ENCODE peak calls at places on chromosomes 7 and 10, in five cellular contexts. F is prostate gland, Y is heart left ventricle, C is endothelial cell of umbilical vein, T is transverse colon. L is an unnamed sample.

GRCh38 chr7:156524737-156525597 is 115.6 kb upstream of the RNF32 start:
- DNase-seq in F (no peak), T (no peak), C (no peak), Y (no peak), L (no peak)

GRCh38 chr10:132499367-132499685 is 38.3 kb upstream of the INPP5A start:
- DNase-seq in Y (peak; percentile 29), T (no peak), F (no peak), C (no peak), L (no peak)

GRCh38 chr10:133292919-133293809 is 15.5 kb downstream of the TUBGCP2 start:
- DNase-seq in C (peak; percentile 63), T (no peak), F (no peak), Y (peak; percentile 58), L (no peak)

GRCh38 chr10:78566216-78567135 is 502.3 kb upstream of the ZMIZ1 start:
- DNase-seq in F (no peak), Y (no peak), C (no peak), T (no peak), L (no peak)

GRCh38 chr10:58209669-58210068 is 58.0 kb downstream of the IPMK start:
- DNase-seq in C (no peak), T (no peak), F (no peak), Y (peak; percentile 61), L (no peak)

GRCh38 chr7:46549892-46550639 is 629.0 kb upstream of the IGFBP3 start:
- DNase-seq in F (no peak), Y (no peak), C (no peak), T (no peak), L (no peak)

GRCh38 chr10:109887272-109887671 is 36.0 kb downstream of the XPNPEP1 start:
- DNase-seq in Y (no peak), F (no peak), T (no peak), C (no peak), L (no peak)

GRCh38 chr7:150972094-150972493 is 6.0 kb downstream of the KCNH2 start:
- DNase-seq in F (no peak), T (peak; percentile 69), C (no peak), Y (peak; percentile 88), L (peak; percentile 86)

GRCh38 chr7:129222064-129222463 is 2.8 kb upstream of the AHCYL2 start:
- DNase-seq in F (no peak), T (no peak), Y (no peak), C (peak; percentile 44), L (no peak)

GRCh38 chr7:129225931-129226572 is 1.2 kb downstream of the AHCYL2 start:
- DNase-seq in Y (no peak), T (no peak), F (no peak), C (no peak), L (no peak)

GRCh38 chr7:129225206-129225930 is 538 bp downstream of the AHCYL2 start:
- DNase-seq in F (peak; percentile 35), C (peak; percentile 72), T (peak; percentile 59), Y (peak; percentile 74), L (peak; percentile 56)

GRCh38 chr7:129227646-129228578 is 3.1 kb downstream of the AHCYL2 start:
- DNase-seq in F (no peak), C (no peak), T (no peak), Y (no peak), L (peak; percentile 2)

DNA sequence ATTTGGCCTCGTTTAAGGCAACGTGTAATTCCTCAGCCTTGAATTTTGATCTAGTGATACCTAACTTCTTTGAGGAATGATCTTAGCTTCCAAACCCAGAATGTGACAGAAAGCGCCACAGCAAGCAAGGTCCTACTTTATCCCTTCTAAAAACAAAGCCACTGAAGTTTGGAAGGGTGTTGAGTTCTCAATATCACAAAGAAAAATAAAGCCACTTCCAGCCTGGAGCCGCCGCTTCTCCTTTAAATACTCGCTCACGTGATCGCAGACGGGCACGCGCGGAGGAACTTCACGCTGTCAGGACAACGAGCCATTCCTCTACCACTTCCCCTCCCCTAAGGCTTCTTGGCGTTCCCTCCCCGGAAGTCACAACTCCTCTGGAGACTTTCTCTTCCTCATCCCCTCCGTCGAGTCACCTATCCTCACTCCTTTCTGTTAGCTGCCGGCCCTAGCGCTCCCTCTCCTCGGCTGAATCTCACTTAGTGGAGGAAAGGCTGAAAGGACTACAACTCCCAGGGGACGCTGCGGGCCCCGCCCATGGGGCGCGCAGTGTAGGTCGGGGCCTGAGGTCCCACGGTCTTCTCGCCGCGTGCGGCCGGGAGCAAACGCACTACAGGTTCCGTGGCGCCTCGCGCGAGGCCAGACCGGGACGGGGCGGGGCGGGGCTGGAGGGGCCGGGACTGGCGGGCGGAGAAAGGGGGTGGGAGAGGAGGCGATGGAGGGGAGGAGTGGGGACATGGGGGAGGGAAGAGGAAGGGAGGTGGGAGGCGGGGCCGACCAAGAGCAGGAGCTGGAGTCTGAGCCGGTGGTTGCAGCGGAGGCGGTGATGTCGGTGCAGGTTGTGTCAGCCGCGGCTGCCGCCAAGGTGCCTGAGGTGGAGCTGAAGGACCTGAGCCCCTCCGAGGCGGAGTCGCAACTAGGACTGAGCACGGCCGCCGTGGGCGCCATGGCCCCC is at the start of gene AHCYL2:
- DNase-seq in Y (peak; percentile 99), F (peak; percentile 98), C (peak; percentile 98), T (peak; percentile 99), L (peak; percentile 98)
- TF ChIP-seq POLR2A in Y (no peak), F (peak; percentile 84), C (no peak), T (peak; percentile 50), L (no peak)

GRCh38 chr10:118992496-118992895 is 37.0 kb upstream of the NANOS1 start:
- DNase-seq in T (no peak), Y (no peak), C (no peak), F (no peak), L (no peak)
- H3K27me3 ChIP-seq in T (no peaks in the 10 kb centered on the region), Y (no peaks in the 10 kb centered on the region), C (no peaks in the 10 kb centered on the region), F (no peaks in the 10 kb centered on the region), L (no peaks in the 10 kb centered on the region)

GRCh38 chr7:44698046-44698580 is 50.5 kb upstream of the ZMIZ2 start:
- DNase-seq in F (no peak), T (no peak), C (no peak), Y (no peak), L (no peak)

GRCh38 chr7:44697136-44698045 is 51.3 kb upstream of the ZMIZ2 start:
- DNase-seq in T (no peak), C (no peak), F (no peak), Y (no peak), L (no peak)

GRCh38 chr7:44695756-44696155 is 52.9 kb upstream of the ZMIZ2 start:
- DNase-seq in Y (no peak), C (no peak), F (no peak), T (no peak), L (no peak)

GRCh38 chr7:44694766-44695165 is 53.9 kb upstream of the ZMIZ2 start:
- DNase-seq in T (no peak), F (no peak), C (no peak), Y (no peak), L (no peak)

GRCh38 chr7:44696728-44697127 is 51.9 kb upstream of the ZMIZ2 start:
- DNase-seq in F (no peak), C (no peak), Y (no peak), T (no peak), L (no peak)
- H3K36me3 ChIP-seq in F (peaks cover 28% of the 10 kb centered on the region), C (peaks cover 46% of the 10 kb centered on the region), Y (peaks cover 56% of the 10 kb centered on the region), T (peaks cover 80% of the 10 kb centered on the region), L (no peaks in the 10 kb centered on the region)

GRCh38 chr7:128767475-128768110 is 8.0 kb downstream of the OPN1SW start:
- DNase-seq in Y (no peak), F (no peak), C (no peak), T (no peak), L (no peak)

GRCh38 chr7:128774029-128774689 is 1.4 kb downstream of the OPN1SW start:
- DNase-seq in C (no peak), Y (no peak), T (no peak), F (no peak), L (no peak)

GRCh38 chr7:128774921-128775320 is 673 bp downstream of the OPN1SW start:
- DNase-seq in C (no peak), F (no peak), T (no peak), Y (no peak), L (no peak)

GRCh38 chr7:128773604-128774003 is 2.0 kb downstream of the OPN1SW start:
- DNase-seq in F (no peak), C (no peak), Y (no peak), T (no peak), L (no peak)

GRCh38 chr7:128770238-128770637 is 5.4 kb downstream of the OPN1SW start:
- DNase-seq in T (no peak), Y (no peak), F (no peak), C (peak; percentile 33), L (no peak)
- TF ChIP-seq POLR2A in T (no peak), Y (no peak), F (no peak), C (no peak), L (no peak)

DNA sequence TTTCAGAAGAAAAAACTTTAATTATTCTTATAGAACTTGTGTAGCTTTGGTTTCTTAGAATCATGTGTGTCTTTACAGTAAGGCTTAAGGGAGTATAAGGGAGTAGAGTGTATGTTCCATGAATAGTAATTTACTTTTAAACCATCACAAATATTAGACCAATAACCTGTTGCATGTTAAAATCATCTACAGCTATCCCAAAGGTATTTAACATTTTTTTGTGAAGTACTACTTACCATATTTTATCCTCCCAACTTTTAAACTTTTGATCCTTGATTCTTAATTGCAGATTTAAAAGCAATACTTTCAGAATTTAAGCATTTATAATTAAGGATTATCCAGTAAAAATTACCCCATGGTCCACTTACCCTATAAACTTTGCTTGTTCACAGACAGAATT is 6.0 kb downstream of the GLI3 start:
- DNase-seq in C (no peak), Y (no peak), F (no peak), T (no peak), L (no peak)
- H3K27me3 ChIP-seq in C (no peaks in the 10 kb centered on the region), Y (no peaks in the 10 kb centered on the region), F (no peaks in the 10 kb centered on the region), T (peaks cover 65% of the 10 kb centered on the region), L (no peaks in the 10 kb centered on the region)

DNA sequence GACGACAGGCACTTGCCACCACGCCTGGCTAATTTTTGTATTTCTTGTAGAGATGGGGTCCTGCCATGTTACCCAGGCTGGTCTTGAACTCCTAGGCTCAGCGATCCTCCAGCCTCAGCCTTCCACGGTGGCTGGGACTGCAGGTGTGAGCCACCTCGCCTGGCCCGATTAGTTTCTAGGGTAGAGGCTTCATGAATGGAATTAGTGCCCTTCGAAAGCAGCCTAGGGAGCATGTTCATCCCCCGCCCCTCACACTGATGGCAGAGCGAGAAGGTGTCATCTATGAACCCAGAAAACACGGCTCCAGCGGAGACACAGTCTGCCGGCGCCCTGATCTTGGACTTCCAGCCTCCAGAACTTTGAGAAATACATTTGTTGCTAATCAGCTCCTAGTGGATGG is 10.2 kb downstream of the PDGFA start:
- DNase-seq in Y (peak; percentile 22), C (no peak), F (no peak), T (no peak), L (no peak)
- H3K36me3 ChIP-seq in Y (peaks cover 4% of the 10 kb centered on the region), C (peaks cover 5% of the 10 kb centered on the region), F (peaks cover 6% of the 10 kb centered on the region), T (no peaks in the 10 kb centered on the region), L (no peaks in the 10 kb centered on the region)

GRCh38 chr10:16436758-16437539 is at the start of gene PTER:
- DNase-seq in T (peak; percentile 99), C (peak; percentile 76), F (peak; percentile 96), Y (peak; percentile 99), L (peak; percentile 96)
- TF ChIP-seq POLR2A in T (peak; percentile 90), C (peak; percentile 48), F (peak; percentile 84), Y (peak; percentile 50), L (no peak)